ENCODE peak calls at places on chromosomes 13 and 19, in seven cellular contexts. One of them, this sample, is unnamed.

GRCh38 chr13:30679483-30680330 is 55.6 kb upstream of the ALOX5AP start:
- DNase-seq in H1: no peak
- DNase-seq in trophoblast cell: no peak
- DNase-seq in mesenchymal stem cell: peak; percentile 48
- DNase-seq in IMR-90: peak; percentile 41
- DNase-seq in neuronal stem cell: no peak
- DNase-seq in H9: peak; percentile 50
- DNase-seq in this sample: peak; percentile 56

GRCh38 chr13:21355304-21355703 is 103.8 kb downstream of the ZDHHC20 start:
- DNase-seq in H1: peak; percentile 48
- DNase-seq in trophoblast cell: no peak
- DNase-seq in mesenchymal stem cell: no peak
- DNase-seq in H9: peak; percentile 43
- DNase-seq in neuronal stem cell: no peak
- DNase-seq in IMR-90: no peak
- DNase-seq in this sample: no peak

GRCh38 chr13:111202745-111203144 is 87.6 kb downstream of the ARHGEF7 start:
- DNase-seq in H9: no peak
- DNase-seq in neuronal stem cell: no peak
- DNase-seq in mesenchymal stem cell: peak; percentile 86
- DNase-seq in trophoblast cell: peak; percentile 96
- DNase-seq in IMR-90: peak; percentile 93
- DNase-seq in H1: no peak
- DNase-seq in this sample: peak; percentile 82

GRCh38 chr19:3409346-3410064 is 43.1 kb downstream of the NFIC start:
- DNase-seq in trophoblast cell: peak; percentile 26
- DNase-seq in H1: no peak
- DNase-seq in neuronal stem cell: no peak
- DNase-seq in IMR-90: no peak
- DNase-seq in mesenchymal stem cell: no peak
- DNase-seq in H9: no peak
- DNase-seq in this sample: no peak

GRCh38 chr19:18856385-18857126 is 24.8 kb downstream of the UPF1 start:
- DNase-seq in trophoblast cell: no peak
- DNase-seq in mesenchymal stem cell: no peak
- DNase-seq in H9: no peak
- DNase-seq in H1: no peak
- DNase-seq in neuronal stem cell: no peak
- DNase-seq in IMR-90: no peak
- DNase-seq in this sample: peak; percentile 43

GRCh38 chr13:99307648-99308339 is 595 bp upstream of the GPR183 start:
- DNase-seq in H1: no peak
- DNase-seq in mesenchymal stem cell: peak; percentile 93
- DNase-seq in H9: no peak
- DNase-seq in trophoblast cell: no peak
- DNase-seq in neuronal stem cell: no peak
- DNase-seq in IMR-90: peak; percentile 83
- DNase-seq in this sample: peak; percentile 81

GRCh38 chr19:33905937-33906577 is 109.4 kb downstream of the KCTD15 start:
- DNase-seq in mesenchymal stem cell: no peak
- DNase-seq in neuronal stem cell: peak; percentile 63
- DNase-seq in IMR-90: no peak
- DNase-seq in H9: peak; percentile 87
- DNase-seq in H1: peak; percentile 84
- DNase-seq in trophoblast cell: peak; percentile 65
- DNase-seq in this sample: peak; percentile 92

GRCh38 chr19:34998777-34999497 is 1.2 kb upstream of the GRAMD1A start:
- DNase-seq in neuronal stem cell: no peak
- DNase-seq in trophoblast cell: no peak
- DNase-seq in H9: peak; percentile 92
- DNase-seq in IMR-90: no peak
- DNase-seq in H1: peak; percentile 62
- DNase-seq in mesenchymal stem cell: no peak
- DNase-seq in this sample: no peak

GRCh38 chr19:21482863-21483276 is 22.5 kb upstream of the ZNF429 start:
- DNase-seq in H9: peak; percentile 81
- DNase-seq in trophoblast cell: peak; percentile 84
- DNase-seq in H1: peak; percentile 82
- DNase-seq in mesenchymal stem cell: no peak
- DNase-seq in IMR-90: no peak
- DNase-seq in neuronal stem cell: no peak
- DNase-seq in this sample: peak; percentile 79

GRCh38 chr19:3556978-3557460 is 367 bp downstream of the MFSD12 start:
- DNase-seq in mesenchymal stem cell: peak; percentile 68
- DNase-seq in IMR-90: peak; percentile 35
- DNase-seq in H9: peak; percentile 33
- DNase-seq in trophoblast cell: peak; percentile 60
- DNase-seq in H1: no peak
- DNase-seq in neuronal stem cell: no peak
- DNase-seq in this sample: peak; percentile 49

GRCh38 chr19:11180346-11180745 is 17.0 kb downstream of the KANK2 start:
- DNase-seq in H9: no peak
- DNase-seq in neuronal stem cell: no peak
- DNase-seq in H1: no peak
- DNase-seq in IMR-90: no peak
- DNase-seq in mesenchymal stem cell: no peak
- DNase-seq in trophoblast cell: no peak
- DNase-seq in this sample: no peak

GRCh38 chr13:97231118-97231831 is 9.1 kb downstream of the MBNL2 start:
- DNase-seq in H1: no peak
- DNase-seq in IMR-90: no peak
- DNase-seq in neuronal stem cell: no peak
- DNase-seq in H9: no peak
- DNase-seq in mesenchymal stem cell: no peak
- DNase-seq in trophoblast cell: no peak
- DNase-seq in this sample: no peak

GRCh38 chr19:48258350-48258749 is 2.6 kb upstream of the CARD8 start:
- DNase-seq in neuronal stem cell: no peak
- DNase-seq in mesenchymal stem cell: peak; percentile 59
- DNase-seq in H1: no peak
- DNase-seq in trophoblast cell: no peak
- DNase-seq in IMR-90: no peak
- DNase-seq in H9: no peak
- DNase-seq in this sample: no peak

GRCh38 chr19:11581740-11582139 is 4.3 kb upstream of the ACP5 start:
- DNase-seq in mesenchymal stem cell: peak; percentile 58
- DNase-seq in IMR-90: peak; percentile 52
- DNase-seq in neuronal stem cell: no peak
- DNase-seq in trophoblast cell: no peak
- DNase-seq in H1: no peak
- DNase-seq in H9: no peak
- DNase-seq in this sample: no peak

GRCh38 chr19:7348587-7349230 is at the start of gene ARHGEF18:
- DNase-seq in neuronal stem cell: no peak
- DNase-seq in mesenchymal stem cell: no peak
- DNase-seq in IMR-90: no peak
- DNase-seq in H9: no peak
- DNase-seq in trophoblast cell: no peak
- DNase-seq in H1: no peak
- DNase-seq in this sample: no peak

GRCh38 chr13:66567899-66568612 is 662.1 kb downstream of the PCDH9 start:
- DNase-seq in neuronal stem cell: no peak
- DNase-seq in IMR-90: no peak
- DNase-seq in H9: no peak
- DNase-seq in trophoblast cell: no peak
- DNase-seq in mesenchymal stem cell: no peak
- DNase-seq in H1: no peak
- DNase-seq in this sample: peak; percentile 37

GRCh38 chr13:47865883-47866282 is 135.2 kb downstream of the SUCLA2 start:
- DNase-seq in H1: no peak
- DNase-seq in H9: no peak
- DNase-seq in neuronal stem cell: no peak
- DNase-seq in IMR-90: no peak
- DNase-seq in trophoblast cell: no peak
- DNase-seq in mesenchymal stem cell: no peak
- DNase-seq in this sample: no peak

GRCh38 chr13:42924290-42924803 is 67.7 kb downstream of the EPSTI1 start:
- DNase-seq in H1: no peak
- DNase-seq in trophoblast cell: no peak
- DNase-seq in IMR-90: no peak
- DNase-seq in neuronal stem cell: no peak
- DNase-seq in H9: no peak
- DNase-seq in mesenchymal stem cell: no peak
- DNase-seq in this sample: no peak

GRCh38 chr19:1170938-1171754 is 2.9 kb downstream of the SBNO2 start:
- DNase-seq in H1: no peak
- DNase-seq in mesenchymal stem cell: no peak
- DNase-seq in neuronal stem cell: no peak
- DNase-seq in trophoblast cell: no peak
- DNase-seq in H9: no peak
- DNase-seq in IMR-90: no peak
- DNase-seq in this sample: no peak

GRCh38 chr19:1168562-1168873 is 5.5 kb downstream of the SBNO2 start:
- DNase-seq in trophoblast cell: no peak
- DNase-seq in H9: no peak
- DNase-seq in IMR-90: no peak
- DNase-seq in mesenchymal stem cell: no peak
- DNase-seq in H1: no peak
- DNase-seq in neuronal stem cell: no peak
- DNase-seq in this sample: no peak

GRCh38 chr19:1168877-1169791 is 4.9 kb downstream of the SBNO2 start:
- DNase-seq in trophoblast cell: peak; percentile 45
- DNase-seq in H9: no peak
- DNase-seq in neuronal stem cell: no peak
- DNase-seq in mesenchymal stem cell: peak; percentile 91
- DNase-seq in H1: no peak
- DNase-seq in IMR-90: peak; percentile 85
- DNase-seq in this sample: peak; percentile 58

GRCh38 chr19:1171755-1172352 is 2.2 kb downstream of the SBNO2 start:
- DNase-seq in trophoblast cell: no peak
- DNase-seq in mesenchymal stem cell: no peak
- DNase-seq in neuronal stem cell: no peak
- DNase-seq in H1: no peak
- DNase-seq in H9: no peak
- DNase-seq in IMR-90: no peak
- DNase-seq in this sample: peak; percentile 28

DNA sequence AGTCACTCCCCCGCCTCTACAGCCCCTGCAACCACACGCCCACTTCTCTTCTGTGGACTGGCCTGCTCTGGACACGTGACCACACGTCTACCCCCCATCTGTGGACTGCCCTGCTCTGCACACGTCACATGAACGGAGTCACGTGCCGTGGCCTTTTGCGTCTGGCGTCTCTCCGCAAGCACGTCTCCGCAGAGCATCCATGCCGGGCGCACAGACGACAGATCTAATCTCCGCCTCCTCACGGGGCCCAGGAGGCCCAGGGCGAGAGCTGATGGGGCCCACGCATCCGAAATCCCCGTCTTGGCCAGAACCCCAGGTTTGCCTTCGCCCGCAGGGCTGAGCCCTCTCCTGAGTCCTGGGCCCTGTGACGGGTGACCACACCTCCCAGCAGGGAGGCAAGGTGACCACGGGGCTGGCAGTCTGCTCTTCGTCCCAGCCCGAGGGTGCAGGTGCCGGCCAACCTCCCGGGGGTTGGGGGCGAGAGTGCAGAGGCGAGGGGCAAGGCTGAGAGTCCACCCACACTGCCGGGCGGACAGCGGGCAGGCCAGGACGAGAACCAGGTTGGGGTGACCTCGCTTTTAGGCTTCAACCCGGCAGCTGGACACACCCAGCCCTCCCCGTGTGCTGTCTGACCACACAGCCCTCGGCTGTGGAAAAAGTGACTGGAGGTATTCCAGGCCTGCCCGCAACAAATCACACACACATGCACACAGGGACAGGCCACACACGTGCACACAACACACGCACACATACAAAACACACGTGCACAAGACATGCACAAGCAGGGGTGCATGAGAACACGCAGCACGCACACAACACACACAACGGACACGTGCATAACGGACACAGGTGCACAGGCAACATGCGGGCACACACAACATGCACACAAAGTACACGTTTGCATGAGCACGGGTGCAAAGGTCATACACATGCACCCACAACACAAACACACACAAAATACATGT is 3.9 kb downstream of the SBNO2 start:
- DNase-seq in H1: no peak
- DNase-seq in H9: no peak
- DNase-seq in trophoblast cell: no peak
- DNase-seq in mesenchymal stem cell: peak; percentile 54
- DNase-seq in neuronal stem cell: no peak
- DNase-seq in IMR-90: peak; percentile 83
- DNase-seq in this sample: no peak
- H2BK5ac ChIP-seq in H1: peak overlapping the region; percentile 97
- H2BK5ac ChIP-seq in H9: no peak overlapping the region
- H2BK5ac ChIP-seq in trophoblast cell: no peak overlapping the region
- H2BK5ac ChIP-seq in mesenchymal stem cell: no peak overlapping the region
- H2BK5ac ChIP-seq in neuronal stem cell: no peak overlapping the region
- H2BK5ac ChIP-seq in IMR-90: peak overlapping the region; percentile 92
- H2BK5ac ChIP-seq in this sample: no peak overlapping the region

DNA sequence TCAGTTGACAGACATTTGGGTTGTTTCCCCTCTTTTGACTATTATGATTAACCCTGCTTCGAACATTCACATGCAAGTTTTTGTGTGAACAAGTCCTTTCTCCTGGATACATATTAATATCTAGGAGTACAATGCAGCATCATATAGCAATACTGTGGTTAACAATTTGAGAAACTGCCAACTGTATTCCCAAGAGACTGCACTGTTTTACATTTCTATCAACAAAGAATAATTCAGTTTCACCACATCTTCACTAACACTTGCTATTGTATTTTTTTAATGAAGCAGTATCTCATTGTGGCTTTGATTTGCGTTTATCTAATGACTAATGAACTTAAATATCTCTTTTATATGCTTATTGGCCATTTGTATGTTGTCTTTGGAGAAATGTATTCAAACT is 184.6 kb upstream of the NBEA start:
- DNase-seq in neuronal stem cell: no peak
- DNase-seq in IMR-90: no peak
- DNase-seq in mesenchymal stem cell: no peak
- DNase-seq in H9: no peak
- DNase-seq in trophoblast cell: no peak
- DNase-seq in H1: no peak
- DNase-seq in this sample: no peak
- H4K8ac ChIP-seq in neuronal stem cell: no peak overlapping the region
- H4K8ac ChIP-seq in IMR-90: no peak overlapping the region
- H4K8ac ChIP-seq in mesenchymal stem cell: no peak overlapping the region
- H4K8ac ChIP-seq in H9: no peak overlapping the region
- H4K8ac ChIP-seq in trophoblast cell: no peak overlapping the region
- H4K8ac ChIP-seq in H1: no peak overlapping the region
- H4K8ac ChIP-seq in this sample: no peak overlapping the region

GRCh38 chr19:17618281-17618903 is 62.9 kb downstream of the COLGALT1 start:
- DNase-seq in H9: no peak
- DNase-seq in trophoblast cell: no peak
- DNase-seq in mesenchymal stem cell: no peak
- DNase-seq in IMR-90: no peak
- DNase-seq in H1: no peak
- DNase-seq in neuronal stem cell: no peak
- DNase-seq in this sample: no peak
- H3K18ac ChIP-seq in H9: no peak overlapping the region
- H3K18ac ChIP-seq in trophoblast cell: no peak overlapping the region
- H3K18ac ChIP-seq in mesenchymal stem cell: no peak overlapping the region
- H3K18ac ChIP-seq in IMR-90: no peak overlapping the region
- H3K18ac ChIP-seq in H1: no peak overlapping the region
- H3K18ac ChIP-seq in neuronal stem cell: no peak overlapping the region
- H3K18ac ChIP-seq in this sample: no peak overlapping the region

DNA sequence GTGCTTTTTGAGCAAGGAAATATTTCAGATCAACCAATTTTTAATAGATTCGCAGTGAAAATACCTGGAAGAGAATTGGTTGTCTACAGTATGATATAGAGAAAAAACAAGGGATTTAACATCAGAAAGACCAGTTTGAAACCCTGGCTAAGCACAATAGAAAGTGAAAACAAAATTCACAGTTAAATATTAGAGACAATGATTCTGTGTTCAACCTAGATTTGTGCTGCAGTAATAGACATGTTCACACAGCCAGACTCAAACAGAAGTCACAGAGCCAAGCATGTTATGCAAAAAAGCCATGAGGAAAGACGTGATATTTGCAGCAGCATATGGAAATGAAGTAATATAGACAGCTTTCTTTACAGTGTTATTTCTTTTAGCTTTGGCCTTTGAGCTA is 48.0 kb downstream of the SCEL start:
- DNase-seq in H1: no peak
- DNase-seq in H9: no peak
- DNase-seq in neuronal stem cell: no peak
- DNase-seq in IMR-90: no peak
- DNase-seq in trophoblast cell: no peak
- DNase-seq in mesenchymal stem cell: no peak
- DNase-seq in this sample: no peak
- H2BK5ac ChIP-seq in H1: no peak overlapping the region
- H2BK5ac ChIP-seq in H9: no peak overlapping the region
- H2BK5ac ChIP-seq in neuronal stem cell: no peak overlapping the region
- H2BK5ac ChIP-seq in IMR-90: no peak overlapping the region
- H2BK5ac ChIP-seq in trophoblast cell: no peak overlapping the region
- H2BK5ac ChIP-seq in mesenchymal stem cell: no peak overlapping the region
- H2BK5ac ChIP-seq in this sample: no peak overlapping the region